ENCODE peak calls at places on chromosome 11, in nine cellular contexts. J is neural progenitor cell, G is GM23248, T is HCT116, D is OCI-LY7, Y is PC-3, H is GM23338, X is hepatocyte, B is SK-N-SH. Q is an unnamed sample.

GRCh38 chr11:63548178-63548577 is 11.6 kb downstream of the PLAAT4 start:
- DNase-seq in J (no peak), G (no peak), T (no peak), D (no peak), Y (no peak), H (no peak), X (no peak), B (no peak), Q (no peak)

GRCh38 chr11:126485986-126486635 is 130.6 kb downstream of the ST3GAL4 start:
- DNase-seq in J (no peak), G (no peak), T (no peak), D (no peak), Y (no peak), H (no peak), X (no peak), B (no peak), Q (no peak)

GRCh38 chr11:61027141-61027840 is 55.8 kb downstream of the CD6 start:
- DNase-seq in J (no peak), G (no peak), T (no peak), D (no peak), Y (no peak), H (no peak), X (no peak), B (no peak), Q (no peak)

GRCh38 chr11:23765862-23766261 is 731.0 kb upstream of the LUZP2 start:
- DNase-seq in J (no peak), G (peak), T (no peak), D (no peak), Y (peak), H (no peak), X (no peak), B (no peak), Q (no peak)

GRCh38 chr11:75592699-75593098 is 30.6 kb downstream of the SERPINH1 start:
- DNase-seq in J (no peak), G (no peak), T (no peak), D (no peak), Y (no peak), H (no peak), X (no peak), B (no peak), Q (no peak)

GRCh38 chr11:250740-251299 is 14.0 kb downstream of the PSMD13 start:
- DNase-seq in J (peak), G (peak), T (no peak), D (peak), Y (peak), H (peak), X (peak), B (peak), Q (peak)

GRCh38 chr11:118918128-118918685 is 7.5 kb downstream of the BCL9L start:
- DNase-seq in J (peak), G (peak), T (no peak), D (no peak), Y (peak), H (peak), X (peak), B (peak), Q (no peak)

GRCh38 chr11:22785251-22785650 is 44.4 kb downstream of the SVIP start:
- DNase-seq in J (no peak), G (peak), T (no peak), D (no peak), Y (peak), H (no peak), X (no peak), B (no peak), Q (no peak)

GRCh38 chr11:95138448-95138847 is 48.8 kb downstream of the ENDOD1 start:
- DNase-seq in J (no peak), G (peak), T (no peak), D (peak), Y (peak), H (no peak), X (peak), B (no peak), Q (peak)

GRCh38 chr11:31655483-31655882 is 145.9 kb downstream of the ELP4 start:
- DNase-seq in J (peak), G (peak), T (peak), D (no peak), Y (peak), H (no peak), X (no peak), B (no peak), Q (no peak)
- TF ChIP-seq EZH2phosphoT487 in J (no peak), G (no peak), T (no peak), D (no peak), Y (no peak), H (no peak), X (no peak), B (no peak), Q (no peak)

GRCh38 chr11:10386361-10386760 is 68.7 kb upstream of the AMPD3 start:
- DNase-seq in J (no peak), G (no peak), T (no peak), D (no peak), Y (no peak), H (no peak), X (no peak), B (no peak), Q (no peak)

GRCh38 chr11:10386861-10387208 is 68.2 kb upstream of the AMPD3 start:
- DNase-seq in J (no peak), G (no peak), T (no peak), D (no peak), Y (no peak), H (no peak), X (no peak), B (no peak), Q (no peak)

GRCh38 chr11:10387209-10388083 is 67.6 kb upstream of the AMPD3 start:
- DNase-seq in J (no peak), G (peak), T (no peak), D (no peak), Y (peak), H (no peak), X (peak), B (no peak), Q (no peak)

GRCh38 chr11:10388096-10388495 is 67.0 kb upstream of the AMPD3 start:
- DNase-seq in J (no peak), G (no peak), T (no peak), D (no peak), Y (peak), H (no peak), X (peak), B (no peak), Q (no peak)

GRCh38 chr11:10385696-10386095 is 69.4 kb upstream of the AMPD3 start:
- DNase-seq in J (no peak), G (peak), T (no peak), D (no peak), Y (no peak), H (no peak), X (no peak), B (no peak), Q (no peak)
- TF ChIP-seq EZH2phosphoT487 in J (no peak), G (no peak), T (no peak), D (no peak), Y (no peak), H (no peak), X (no peak), B (no peak), Q (no peak)

GRCh38 chr11:122665882-122666281 is 10.4 kb downstream of the UBASH3B start:
- DNase-seq in J (no peak), G (no peak), T (no peak), D (no peak), Y (no peak), H (no peak), X (no peak), B (no peak), Q (no peak)

GRCh38 chr11:122666743-122667142 is 11.2 kb downstream of the UBASH3B start:
- DNase-seq in J (no peak), G (no peak), T (no peak), D (no peak), Y (no peak), H (no peak), X (no peak), B (no peak), Q (no peak)

GRCh38 chr11:122671270-122671906 is 15.9 kb downstream of the UBASH3B start:
- DNase-seq in J (no peak), G (no peak), T (no peak), D (peak), Y (no peak), H (no peak), X (no peak), B (no peak), Q (no peak)

GRCh38 chr11:122670131-122670530 is 14.6 kb downstream of the UBASH3B start:
- DNase-seq in J (no peak), G (no peak), T (no peak), D (no peak), Y (no peak), H (no peak), X (no peak), B (no peak), Q (no peak)

GRCh38 chr11:122668562-122669090 is 13.1 kb downstream of the UBASH3B start:
- DNase-seq in J (no peak), G (peak), T (peak), D (peak), Y (peak), H (no peak), X (no peak), B (no peak), Q (no peak)
- TF ChIP-seq EZH2phosphoT487 in J (no peak), G (no peak), T (no peak), D (no peak), Y (no peak), H (no peak), X (no peak), B (no peak), Q (no peak)

GRCh38 chr11:19873730-19874129 is 161.1 kb downstream of the NAV2 start:
- DNase-seq in J (peak), G (no peak), T (no peak), D (no peak), Y (no peak), H (peak), X (no peak), B (no peak), Q (no peak)
- TF ChIP-seq EZH2phosphoT487 in J (no peak), G (no peak), T (no peak), D (no peak), Y (no peak), H (no peak), X (no peak), B (no peak), Q (no peak)

GRCh38 chr11:132051704-132052103 is 681.3 kb downstream of the NTM start:
- DNase-seq in J (no peak), G (no peak), T (no peak), D (no peak), Y (no peak), H (no peak), X (no peak), B (no peak), Q (no peak)

GRCh38 chr11:132054822-132055221 is 684.4 kb downstream of the NTM start:
- DNase-seq in J (no peak), G (peak), T (no peak), D (no peak), Y (peak), H (no peak), X (no peak), B (no peak), Q (no peak)

GRCh38 chr11:132055296-132055695 is 684.9 kb downstream of the NTM start:
- DNase-seq in J (no peak), G (no peak), T (no peak), D (no peak), Y (no peak), H (no peak), X (no peak), B (no peak), Q (no peak)

GRCh38 chr11:132050577-132051180 is 680.3 kb downstream of the NTM start:
- DNase-seq in J (no peak), G (no peak), T (no peak), D (no peak), Y (no peak), H (peak), X (no peak), B (no peak), Q (no peak)

DNA sequence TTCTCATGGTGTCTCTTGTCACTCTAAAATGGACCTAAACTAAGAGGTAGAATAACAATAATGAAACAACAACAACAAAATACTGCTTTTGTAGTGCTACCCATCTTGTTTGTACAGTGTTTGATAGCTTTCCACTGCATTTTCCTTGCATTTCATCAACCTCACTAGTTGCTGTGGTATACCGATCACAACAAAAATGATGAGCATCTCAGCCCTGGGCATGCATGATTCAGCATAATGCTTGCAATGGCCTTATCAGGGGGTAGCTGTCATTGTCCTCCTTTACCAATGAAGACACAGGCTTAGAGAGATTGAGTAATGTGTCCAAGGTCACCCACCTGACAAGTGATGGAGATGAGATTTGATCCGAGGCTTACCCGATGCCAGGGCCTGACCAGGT is 682.5 kb downstream of the NTM start:
- DNase-seq in J (no peak), G (no peak), T (no peak), D (no peak), Y (no peak), H (no peak), X (no peak), B (no peak), Q (no peak)
- TF ChIP-seq EZH2phosphoT487 in J (no peak), G (no peak), T (no peak), D (no peak), Y (no peak), H (no peak), X (no peak), B (no peak), Q (no peak)

GRCh38 chr11:73229321-73230275 is 11.5 kb downstream of the P2RY2 start:
- DNase-seq in J (no peak), G (no peak), T (no peak), D (no peak), Y (no peak), H (no peak), X (no peak), B (peak), Q (no peak)
- TF ChIP-seq EZH2phosphoT487 in J (no peak), G (no peak), T (no peak), D (no peak), Y (no peak), H (no peak), X (no peak), B (no peak), Q (no peak)

GRCh38 chr11:46342237-46342636 is 5.0 kb upstream of the DGKZ start:
- DNase-seq in J (no peak), G (no peak), T (no peak), D (peak), Y (no peak), H (peak), X (peak), B (no peak), Q (no peak)
- TF ChIP-seq EZH2phosphoT487 in J (no peak), G (no peak), T (no peak), D (no peak), Y (no peak), H (no peak), X (no peak), B (no peak), Q (no peak)

GRCh38 chr11:35141538-35141937 is 2.6 kb downstream of the CD44 start:
- DNase-seq in J (no peak), G (peak), T (no peak), D (no peak), Y (peak), H (no peak), X (no peak), B (no peak), Q (no peak)

GRCh38 chr11:35142481-35143207 is 3.7 kb downstream of the CD44 start:
- DNase-seq in J (peak), G (peak), T (no peak), D (peak), Y (peak), H (peak), X (peak), B (no peak), Q (peak)

GRCh38 chr11:35138949-35139881 is at the start of gene CD44:
- DNase-seq in J (peak), G (peak), T (peak), D (no peak), Y (peak), H (peak), X (peak), B (peak), Q (peak)

GRCh38 chr11:35139883-35140282 is 912 bp downstream of the CD44 start:
- DNase-seq in J (no peak), G (peak), T (no peak), D (no peak), Y (peak), H (no peak), X (no peak), B (no peak), Q (no peak)

GRCh38 chr11:35141034-35141433 is 2.1 kb downstream of the CD44 start:
- DNase-seq in J (no peak), G (peak), T (no peak), D (no peak), Y (no peak), H (no peak), X (no peak), B (no peak), Q (no peak)
- TF ChIP-seq EZH2phosphoT487 in J (no peak), G (no peak), T (no peak), D (no peak), Y (no peak), H (no peak), X (no peak), B (no peak), Q (no peak)

GRCh38 chr11:109856958-109857357 is 236.2 kb upstream of the ZC3H12C start:
- DNase-seq in J (no peak), G (peak), T (no peak), D (no peak), Y (no peak), H (no peak), X (no peak), B (no peak), Q (no peak)
- TF ChIP-seq EZH2phosphoT487 in J (no peak), G (no peak), T (no peak), D (no peak), Y (no peak), H (no peak), X (no peak), B (no peak), Q (no peak)

GRCh38 chr11:80054582-80055165 is 613.8 kb upstream of the TENM4 start:
- DNase-seq in J (no peak), G (no peak), T (no peak), D (no peak), Y (no peak), H (no peak), X (no peak), B (no peak), Q (no peak)
- TF ChIP-seq EZH2phosphoT487 in J (no peak), G (no peak), T (no peak), D (no peak), Y (no peak), H (no peak), X (no peak), B (no peak), Q (no peak)